ENCODE peak calls at places on chromosomes 5 and 9, in eight cellular contexts. J is endodermal cell, L is tibial nerve, B is body of pancreas, Q is K562, R is breast epithelium, Z is left ventricle myocardium inferior, T is HCT116. I is an unnamed sample. For H3K27me3 and H3K4me1, the result is how much of the 10 kb centered on the place peaks cover.

GRCh38 chr9:124812401-124813016 is 35.6 kb downstream of the OLFML2A start:
- DNase-seq in B (no peak), T (peak), Z (peak), Q (peak), R (peak), J (peak), L (peak), I (no peak)

GRCh38 chr5:142495561-142495960 is 170.7 kb upstream of the SPRY4 start:
- DNase-seq in Q (no peak), T (no peak), R (no peak), Z (no peak), J (no peak), L (no peak), B (no peak), I (no peak)

GRCh38 chr9:22307013-22307711 is 139.5 kb upstream of the DMRTA1 start:
- DNase-seq in Q (no peak), B (peak), J (peak), T (peak), L (peak), R (no peak), Z (no peak), I (no peak)

GRCh38 chr5:176530983-176531901 is 6.0 kb downstream of the RNF44 start:
- DNase-seq in T (no peak), Q (no peak), Z (no peak), L (no peak), R (no peak), J (peak), B (no peak), I (no peak)

GRCh38 chr9:90300901-90301688 is 341.5 kb downstream of the DIRAS2 start:
- DNase-seq in J (no peak), R (no peak), L (no peak), T (peak), Z (peak), Q (no peak), B (peak), I (no peak)

GRCh38 chr5:95959964-95960801 is 1.5 kb downstream of the ELL2 start:
- DNase-seq in L (peak), T (no peak), R (no peak), Q (no peak), Z (no peak), J (no peak), B (peak), I (no peak)

GRCh38 chr5:13248236-13248635 is 696.3 kb downstream of the DNAH5 start:
- DNase-seq in L (no peak), Z (no peak), B (no peak), J (no peak), T (no peak), Q (no peak), R (no peak), I (no peak)

GRCh38 chr9:135588371-135588770 is 26.8 kb downstream of the PAEP start:
- DNase-seq in B (no peak), J (no peak), Q (no peak), T (no peak), L (no peak), R (no peak), Z (no peak), I (no peak)

GRCh38 chr5:139543423-139543991 is 17.6 kb upstream of the UBE2D2 start:
- DNase-seq in R (no peak), B (peak), J (peak), L (peak), Z (peak), T (no peak), Q (peak), I (peak)

GRCh38 chr9:120708526-120709224 is 5.6 kb downstream of the MEGF9 start:
- DNase-seq in T (no peak), J (no peak), Z (no peak), L (no peak), Q (no peak), R (no peak), B (no peak), I (no peak)

GRCh38 chr5:122392224-122392623 is 80.2 kb downstream of the SNCAIP start:
- DNase-seq in R (no peak), T (no peak), Z (no peak), B (no peak), J (no peak), Q (no peak), L (no peak), I (no peak)

GRCh38 chr5:30040483-30041116 is 1152.9 kb upstream of the CDH6 start:
- DNase-seq in T (peak), J (peak), B (peak), R (no peak), Z (no peak), Q (peak), L (no peak), I (no peak)

GRCh38 chr9:113349434-113350337 is at the start of gene BSPRY:
- DNase-seq in R (no peak), B (peak), Q (no peak), J (peak), Z (no peak), T (peak), L (no peak), I (no peak)

GRCh38 chr5:136656811-136657210 is 291.5 kb upstream of the TRPC7 start:
- DNase-seq in L (no peak), J (no peak), Q (no peak), B (no peak), R (no peak), Z (no peak), T (no peak), I (no peak)

GRCh38 chr5:51468196-51468595 is 84.9 kb downstream of the ISL1 start:
- DNase-seq in T (no peak), Z (no peak), R (no peak), B (no peak), L (no peak), J (no peak), Q (no peak), I (no peak)

GRCh38 chr9:7752481-7752880 is 47.1 kb downstream of the DMAC1 start:
- DNase-seq in T (no peak), Q (no peak), L (no peak), Z (no peak), R (no peak), B (no peak), J (no peak), I (no peak)

DNA sequence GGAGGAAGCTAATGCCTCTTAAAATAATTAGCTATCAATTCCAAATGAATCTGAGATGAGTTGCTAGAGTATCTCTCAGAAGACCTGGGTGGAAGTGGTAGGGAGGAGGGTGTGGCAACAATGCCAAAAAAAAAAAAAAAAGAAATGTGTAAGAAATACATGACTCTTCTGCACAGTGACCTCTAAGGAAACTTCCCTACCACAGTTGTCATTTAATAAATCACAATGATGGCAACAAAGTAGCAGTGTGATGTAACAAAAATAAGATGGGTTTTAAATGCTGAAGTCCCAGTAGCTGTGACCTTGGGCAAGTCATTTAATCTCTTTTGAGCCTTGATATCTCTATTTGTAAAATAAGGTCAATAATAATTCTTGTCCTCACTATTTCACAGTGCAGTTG is 7.2 kb downstream of the FOXD1 start:
- DNase-seq in Q (no peak), R (no peak), B (no peak), J (no peak), Z (no peak), L (no peak), T (no peak), I (no peak)
- H3K27me3 ChIP-seq in Q (under half), R (half or more), B (half or more), J (half or more), Z (half or more), L (half or more), T (under half), I (half or more)

GRCh38 chr9:136847827-136848392 is 1.3 kb upstream of the PHPT1 start:
- DNase-seq in L (peak), Z (peak), Q (peak), J (peak), R (peak), T (peak), B (peak), I (peak)

GRCh38 chr9:136846376-136847064 is 2.7 kb upstream of the PHPT1 start:
- DNase-seq in L (no peak), Z (no peak), B (no peak), T (no peak), R (no peak), Q (no peak), J (peak), I (no peak)

GRCh38 chr9:136845465-136846261 is 3.4 kb downstream of the AJM1 start:
- DNase-seq in Q (no peak), Z (no peak), B (no peak), T (no peak), R (no peak), L (no peak), J (no peak), I (no peak)

GRCh38 chr9:136847065-136847826 is 2.0 kb upstream of the PHPT1 start:
- DNase-seq in T (peak), Z (peak), R (no peak), J (peak), Q (peak), L (peak), B (peak), I (no peak)

GRCh38 chr9:136844766-136845464 is 2.6 kb downstream of the AJM1 start:
- DNase-seq in R (no peak), Q (no peak), L (no peak), B (no peak), J (no peak), T (no peak), Z (no peak), I (no peak)
- H3K4me1 ChIP-seq in R (under half), Q (under half), L (under half), B (half or more), J (under half), T (under half), Z (half or more), I (under half)

DNA sequence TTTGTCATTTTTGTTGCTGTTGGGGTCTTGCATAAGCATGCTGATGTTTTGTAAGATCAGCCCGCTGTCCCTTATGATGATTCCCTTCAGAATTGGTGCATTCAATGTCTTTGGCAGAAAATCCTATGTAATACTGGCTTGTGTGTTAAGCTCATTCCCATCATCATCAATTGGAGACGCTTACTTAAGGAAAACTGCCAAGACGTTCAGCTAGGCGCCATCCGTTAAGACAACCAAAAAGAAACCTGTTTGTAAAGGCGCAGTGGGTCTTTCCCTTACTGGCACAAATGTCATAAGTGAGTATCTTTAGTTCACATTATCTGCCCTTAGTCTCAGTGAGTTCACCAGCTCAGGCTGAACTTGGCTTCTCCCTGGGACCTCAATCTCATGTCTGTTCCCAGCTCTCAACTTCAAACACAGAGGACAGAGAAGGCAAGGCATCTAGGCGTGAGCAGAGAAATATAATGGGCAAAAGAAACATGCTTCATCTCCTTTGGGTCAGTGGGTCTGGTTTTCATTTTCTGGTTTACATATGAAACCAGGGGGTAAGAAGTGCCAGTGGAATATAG is 97.9 kb downstream of the EFNA5 start:
- DNase-seq in Q (no peak), B (no peak), J (no peak), R (no peak), T (no peak), L (no peak), Z (no peak), I (no peak)
- H3K27ac ChIP-seq in Q (no peak), B (no peak), J (peak), R (no peak), T (no peak), L (no peak), Z (peak), I (no peak)

DNA sequence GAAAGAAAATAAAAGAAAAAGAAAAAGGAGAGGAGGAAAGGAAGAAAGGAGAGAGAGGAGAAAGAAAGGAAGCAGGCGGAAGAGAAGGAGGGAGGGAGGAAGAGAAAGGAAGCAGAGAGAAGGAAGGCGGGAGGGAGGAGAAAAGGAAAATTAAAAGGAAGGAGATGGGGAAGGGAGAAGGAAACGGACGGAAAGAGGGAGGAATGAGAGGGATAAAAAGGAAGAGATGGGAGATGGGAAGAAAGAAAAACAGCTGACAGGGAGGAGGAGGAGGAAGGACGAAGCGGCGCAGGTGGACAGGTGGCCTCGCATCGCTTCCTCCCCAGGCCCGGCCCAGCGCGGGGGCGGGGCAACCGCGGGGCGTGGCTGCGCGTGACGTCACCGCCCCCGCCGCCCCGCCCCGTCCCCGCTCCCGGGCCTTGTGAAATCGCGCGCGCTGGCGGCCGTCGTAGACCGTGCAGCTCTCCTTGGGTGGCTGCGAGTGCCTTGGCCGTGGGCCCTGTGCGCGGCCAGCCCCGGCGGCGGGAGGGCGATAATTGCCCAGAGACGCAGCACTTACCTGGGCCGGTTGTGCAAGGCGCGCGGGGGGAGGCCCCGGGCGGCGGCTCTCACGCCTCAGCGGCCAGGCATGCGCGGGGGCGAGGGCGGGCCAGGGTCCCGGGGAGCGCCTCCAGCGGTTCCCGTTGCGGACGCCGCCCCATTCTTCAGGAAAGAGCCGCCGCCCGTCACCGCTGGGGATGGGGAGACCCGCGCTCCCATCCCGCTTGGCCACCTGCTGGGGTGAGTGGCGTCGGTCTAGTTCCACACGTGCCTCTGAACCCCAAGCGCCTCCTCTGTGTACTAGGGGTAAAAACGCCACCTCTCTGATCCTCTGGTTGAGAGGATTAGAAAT is 49.6 kb upstream of the FOXE1 start:
- DNase-seq in B (peak), T (peak), J (peak), L (peak), Q (peak), Z (peak), R (peak), I (peak)
- H3K27me3 ChIP-seq in B (under half), T (under half), J (under half), L (under half), Q (under half), Z (half or more), R (under half), I (under half)

I was measured in effector memory CD4-positive, alpha-beta T cell.